ENCODE peak calls at places on chromosomes 7 and 10, in seven cellular contexts. One of them, this sample, is unnamed.

GRCh38 chr7:107002804-107003137 is 41.7 kb upstream of the PRKAR2B start:
- DNase-seq in CD4-positive, alpha-beta T cell: no peak
- DNase-seq in HFFc6: no peak
- DNase-seq in GM20000: no peak
- DNase-seq in type B pancreatic cell: no peak
- DNase-seq in HL-60: no peak
- DNase-seq in colonic mucosa: no peak
- DNase-seq in this sample: no peak

GRCh38 chr10:67385089-67385488 is 310.9 kb downstream of the CTNNA3 start:
- DNase-seq in colonic mucosa: no peak
- DNase-seq in HFFc6: no peak
- DNase-seq in GM20000: no peak
- DNase-seq in HL-60: peak
- DNase-seq in type B pancreatic cell: no peak
- DNase-seq in CD4-positive, alpha-beta T cell: no peak
- DNase-seq in this sample: no peak

GRCh38 chr7:85054306-85054705 is 132.6 kb downstream of the SEMA3D start:
- DNase-seq in GM20000: no peak
- DNase-seq in HL-60: no peak
- DNase-seq in CD4-positive, alpha-beta T cell: no peak
- DNase-seq in HFFc6: no peak
- DNase-seq in type B pancreatic cell: no peak
- DNase-seq in colonic mucosa: no peak
- DNase-seq in this sample: no peak

GRCh38 chr7:91082854-91083495 is 181.3 kb upstream of the FZD1 start:
- DNase-seq in HFFc6: peak
- DNase-seq in CD4-positive, alpha-beta T cell: no peak
- DNase-seq in HL-60: no peak
- DNase-seq in colonic mucosa: no peak
- DNase-seq in type B pancreatic cell: no peak
- DNase-seq in GM20000: peak
- DNase-seq in this sample: no peak

GRCh38 chr7:155593455-155594162 is 47.2 kb upstream of the CNPY1 start:
- DNase-seq in HFFc6: no peak
- DNase-seq in CD4-positive, alpha-beta T cell: no peak
- DNase-seq in type B pancreatic cell: no peak
- DNase-seq in GM20000: no peak
- DNase-seq in colonic mucosa: no peak
- DNase-seq in HL-60: peak
- DNase-seq in this sample: peak

GRCh38 chr10:94622666-94623205 is 60.8 kb upstream of the CYP2C18 start:
- DNase-seq in HL-60: no peak
- DNase-seq in CD4-positive, alpha-beta T cell: no peak
- DNase-seq in GM20000: no peak
- DNase-seq in colonic mucosa: no peak
- DNase-seq in type B pancreatic cell: no peak
- DNase-seq in HFFc6: no peak
- DNase-seq in this sample: no peak

GRCh38 chr10:63542835-63543575 is 21.8 kb downstream of the REEP3 start:
- DNase-seq in HL-60: no peak
- DNase-seq in CD4-positive, alpha-beta T cell: no peak
- DNase-seq in GM20000: no peak
- DNase-seq in type B pancreatic cell: no peak
- DNase-seq in HFFc6: peak
- DNase-seq in colonic mucosa: no peak
- DNase-seq in this sample: no peak

GRCh38 chr10:86265877-86266259 is 100.7 kb downstream of the GRID1 start:
- DNase-seq in HL-60: no peak
- DNase-seq in GM20000: no peak
- DNase-seq in CD4-positive, alpha-beta T cell: no peak
- DNase-seq in HFFc6: no peak
- DNase-seq in colonic mucosa: no peak
- DNase-seq in type B pancreatic cell: peak
- DNase-seq in this sample: peak

GRCh38 chr7:22787936-22788335 is 34.7 kb downstream of the TOMM7 start:
- DNase-seq in GM20000: no peak
- DNase-seq in CD4-positive, alpha-beta T cell: no peak
- DNase-seq in HL-60: no peak
- DNase-seq in colonic mucosa: no peak
- DNase-seq in type B pancreatic cell: no peak
- DNase-seq in HFFc6: no peak
- DNase-seq in this sample: no peak

GRCh38 chr10:90842710-90843109 is 15.1 kb downstream of the HTR7 start:
- DNase-seq in HFFc6: no peak
- DNase-seq in HL-60: no peak
- DNase-seq in type B pancreatic cell: no peak
- DNase-seq in CD4-positive, alpha-beta T cell: no peak
- DNase-seq in colonic mucosa: no peak
- DNase-seq in GM20000: no peak
- DNase-seq in this sample: no peak

GRCh38 chr10:76251773-76252617 is 820.6 kb downstream of the LRMDA start:
- DNase-seq in CD4-positive, alpha-beta T cell: no peak
- DNase-seq in colonic mucosa: peak
- DNase-seq in type B pancreatic cell: no peak
- DNase-seq in GM20000: no peak
- DNase-seq in HFFc6: peak
- DNase-seq in HL-60: no peak
- DNase-seq in this sample: no peak

GRCh38 chr10:71316081-71316785 is 2.8 kb upstream of the SLC29A3 start:
- DNase-seq in HFFc6: no peak
- DNase-seq in CD4-positive, alpha-beta T cell: no peak
- DNase-seq in colonic mucosa: no peak
- DNase-seq in GM20000: no peak
- DNase-seq in type B pancreatic cell: no peak
- DNase-seq in HL-60: peak
- DNase-seq in this sample: no peak

GRCh38 chr10:70169661-70170364 is 501 bp downstream of the SAR1A start:
- DNase-seq in CD4-positive, alpha-beta T cell: no peak
- DNase-seq in HFFc6: no peak
- DNase-seq in type B pancreatic cell: no peak
- DNase-seq in HL-60: no peak
- DNase-seq in colonic mucosa: no peak
- DNase-seq in GM20000: peak
- DNase-seq in this sample: no peak

DNA sequence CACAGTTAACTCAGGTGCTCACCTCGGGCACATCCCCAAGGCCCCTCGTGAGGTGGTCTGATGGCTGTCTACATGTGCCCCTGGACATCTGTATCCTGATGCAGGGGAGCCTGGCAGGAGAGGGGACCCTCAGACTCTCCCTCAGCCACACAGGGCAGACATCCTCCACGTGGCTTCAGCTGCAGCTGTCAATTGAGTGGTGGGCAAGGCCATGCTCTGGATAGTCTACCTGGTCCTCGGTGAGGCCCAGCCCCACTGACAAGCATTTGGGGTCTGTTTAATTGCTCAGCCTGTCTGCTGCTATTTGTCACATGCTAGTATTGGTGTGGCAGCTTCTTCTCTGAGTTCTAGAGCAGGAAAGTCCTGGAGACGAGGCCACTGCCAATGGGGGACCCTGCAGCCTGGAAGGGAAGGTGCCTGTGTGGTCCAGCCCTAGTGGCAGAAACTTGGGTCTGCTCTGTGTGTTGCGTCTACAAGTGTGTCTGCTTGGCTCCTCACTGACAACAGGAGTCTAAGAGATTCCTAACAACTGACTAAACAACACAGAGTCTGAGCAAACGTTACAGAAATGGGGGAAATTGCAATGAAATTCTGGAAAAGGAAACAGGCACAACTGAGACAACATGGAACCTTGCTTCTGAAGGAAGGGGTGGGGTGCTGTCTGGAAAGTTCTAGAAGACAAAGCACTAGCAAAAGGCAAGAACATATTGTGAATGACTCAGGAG is 59.3 kb upstream of the IGFBP3 start:
- DNase-seq in HFFc6: peak
- DNase-seq in type B pancreatic cell: no peak
- DNase-seq in colonic mucosa: peak
- DNase-seq in HL-60: no peak
- DNase-seq in GM20000: no peak
- DNase-seq in CD4-positive, alpha-beta T cell: no peak
- DNase-seq in this sample: peak
- TF ChIP-seq CTCF in HFFc6: peak
- TF ChIP-seq CTCF in type B pancreatic cell: no peak
- TF ChIP-seq CTCF in colonic mucosa: no peak
- TF ChIP-seq CTCF in HL-60: no peak
- TF ChIP-seq CTCF in GM20000: no peak
- TF ChIP-seq CTCF in CD4-positive, alpha-beta T cell: no peak
- TF ChIP-seq CTCF in this sample: no peak

GRCh38 chr10:95909591-95909990 is 1.8 kb downstream of the CC2D2B start:
- DNase-seq in type B pancreatic cell: no peak
- DNase-seq in GM20000: no peak
- DNase-seq in colonic mucosa: no peak
- DNase-seq in HL-60: peak
- DNase-seq in CD4-positive, alpha-beta T cell: no peak
- DNase-seq in HFFc6: no peak
- DNase-seq in this sample: no peak

GRCh38 chr10:95908450-95908849 is 675 bp downstream of the CC2D2B start:
- DNase-seq in HL-60: no peak
- DNase-seq in HFFc6: no peak
- DNase-seq in colonic mucosa: no peak
- DNase-seq in type B pancreatic cell: no peak
- DNase-seq in CD4-positive, alpha-beta T cell: no peak
- DNase-seq in GM20000: no peak
- DNase-seq in this sample: no peak

GRCh38 chr10:95906675-95907453 is 911 bp upstream of the CC2D2B start:
- DNase-seq in CD4-positive, alpha-beta T cell: peak
- DNase-seq in GM20000: peak
- DNase-seq in HL-60: peak
- DNase-seq in HFFc6: peak
- DNase-seq in type B pancreatic cell: no peak
- DNase-seq in colonic mucosa: peak
- DNase-seq in this sample: peak

DNA sequence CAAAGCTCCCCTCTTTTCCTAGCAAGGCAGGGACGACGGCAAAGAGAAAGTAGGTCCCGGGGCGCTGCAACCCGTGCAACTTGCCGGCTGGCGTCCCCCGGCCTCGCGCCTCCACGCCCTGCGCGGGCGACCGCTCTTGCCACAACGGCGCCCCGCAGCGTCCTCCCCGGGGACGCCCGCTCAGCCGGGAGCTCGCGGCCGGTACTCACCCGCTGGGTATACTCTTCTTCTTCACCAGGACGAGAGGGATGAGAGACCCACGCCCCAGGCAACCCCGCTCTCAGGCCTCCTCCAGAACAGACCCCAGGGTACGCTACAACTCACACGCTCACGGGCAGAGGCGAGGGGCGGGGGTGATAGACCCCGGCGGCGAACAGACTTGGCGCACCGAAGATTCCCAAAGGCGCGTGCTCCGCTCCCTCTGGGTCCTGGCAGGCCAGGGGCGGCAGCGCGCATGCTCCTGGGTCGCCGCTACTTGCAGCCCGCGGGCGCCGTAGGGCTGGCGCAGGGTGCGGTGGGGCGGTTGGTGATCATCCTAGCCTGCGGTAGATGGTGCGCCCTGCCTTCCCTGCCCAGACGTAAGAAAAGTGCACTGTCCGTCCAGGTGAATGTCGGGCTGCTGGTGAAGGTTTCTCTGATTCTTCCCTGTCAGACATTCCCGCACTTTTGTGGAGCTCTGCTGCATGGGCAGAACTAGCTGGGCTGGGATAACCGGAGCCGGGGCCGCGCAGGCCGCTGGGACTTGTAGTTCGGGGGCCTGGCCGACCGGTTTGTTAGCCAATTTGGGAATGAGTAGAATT is at the start of gene CC2D2B:
- DNase-seq in CD4-positive, alpha-beta T cell: peak
- DNase-seq in HFFc6: peak
- DNase-seq in GM20000: peak
- DNase-seq in HL-60: peak
- DNase-seq in colonic mucosa: peak
- DNase-seq in type B pancreatic cell: peak
- DNase-seq in this sample: peak
- TF ChIP-seq CTCF in CD4-positive, alpha-beta T cell: no peak
- TF ChIP-seq CTCF in HFFc6: peak
- TF ChIP-seq CTCF in GM20000: no peak
- TF ChIP-seq CTCF in HL-60: no peak
- TF ChIP-seq CTCF in colonic mucosa: no peak
- TF ChIP-seq CTCF in type B pancreatic cell: peak
- TF ChIP-seq CTCF in this sample: no peak

GRCh38 chr10:69092959-69093850 is 5.3 kb downstream of the SRGN start:
- DNase-seq in HL-60: peak
- DNase-seq in colonic mucosa: peak
- DNase-seq in HFFc6: peak
- DNase-seq in type B pancreatic cell: no peak
- DNase-seq in GM20000: peak
- DNase-seq in CD4-positive, alpha-beta T cell: peak
- DNase-seq in this sample: no peak

GRCh38 chr10:69096045-69096444 is 8.1 kb downstream of the SRGN start:
- DNase-seq in colonic mucosa: no peak
- DNase-seq in type B pancreatic cell: no peak
- DNase-seq in CD4-positive, alpha-beta T cell: no peak
- DNase-seq in HL-60: no peak
- DNase-seq in GM20000: no peak
- DNase-seq in HFFc6: no peak
- DNase-seq in this sample: no peak

GRCh38 chr10:69097729-69098128 is 9.8 kb downstream of the SRGN start:
- DNase-seq in type B pancreatic cell: no peak
- DNase-seq in GM20000: no peak
- DNase-seq in colonic mucosa: no peak
- DNase-seq in CD4-positive, alpha-beta T cell: no peak
- DNase-seq in HL-60: no peak
- DNase-seq in HFFc6: no peak
- DNase-seq in this sample: no peak

GRCh38 chr10:69090687-69091450 is 3.0 kb downstream of the SRGN start:
- DNase-seq in CD4-positive, alpha-beta T cell: no peak
- DNase-seq in HL-60: no peak
- DNase-seq in colonic mucosa: no peak
- DNase-seq in type B pancreatic cell: no peak
- DNase-seq in HFFc6: no peak
- DNase-seq in GM20000: no peak
- DNase-seq in this sample: no peak

GRCh38 chr10:69093933-69094332 is 6.0 kb downstream of the SRGN start:
- DNase-seq in HFFc6: peak
- DNase-seq in CD4-positive, alpha-beta T cell: no peak
- DNase-seq in GM20000: no peak
- DNase-seq in type B pancreatic cell: no peak
- DNase-seq in HL-60: no peak
- DNase-seq in colonic mucosa: no peak
- DNase-seq in this sample: no peak
- TF ChIP-seq CTCF in HFFc6: no peak
- TF ChIP-seq CTCF in CD4-positive, alpha-beta T cell: no peak
- TF ChIP-seq CTCF in GM20000: no peak
- TF ChIP-seq CTCF in type B pancreatic cell: no peak
- TF ChIP-seq CTCF in HL-60: no peak
- TF ChIP-seq CTCF in colonic mucosa: no peak
- TF ChIP-seq CTCF in this sample: no peak

DNA sequence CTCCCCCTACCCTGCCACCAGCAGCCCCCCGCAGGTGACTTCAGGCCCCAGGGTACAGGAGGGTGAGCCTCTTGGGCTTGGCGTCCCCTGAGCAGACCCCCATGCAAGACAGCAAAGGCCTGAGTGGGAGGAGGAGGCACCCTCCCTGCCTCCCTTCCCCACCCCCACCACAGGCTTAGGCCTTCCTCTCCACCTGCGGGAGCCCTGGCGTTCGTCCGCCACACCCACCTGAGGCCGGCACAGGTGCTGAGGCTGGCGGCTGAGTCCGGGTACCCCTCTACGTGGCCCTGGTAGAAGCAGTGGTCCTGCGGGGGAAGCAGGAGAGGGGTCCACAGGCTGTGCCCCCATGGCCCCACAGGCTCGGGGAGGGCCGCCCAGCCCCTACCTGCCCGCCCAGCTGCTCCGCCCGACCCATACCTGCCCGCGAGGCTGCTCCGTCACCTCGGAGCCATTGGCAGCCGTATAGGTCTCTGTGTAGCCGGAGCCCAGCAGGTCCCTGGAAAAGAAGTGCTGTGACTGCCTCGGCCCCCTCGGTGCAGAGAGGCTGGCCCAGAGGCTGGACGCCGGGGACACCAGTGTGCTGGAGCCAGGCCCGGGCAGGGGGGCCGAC is 3.0 kb downstream of the ADAM8 start:
- DNase-seq in GM20000: no peak
- DNase-seq in HL-60: no peak
- DNase-seq in type B pancreatic cell: no peak
- DNase-seq in colonic mucosa: no peak
- DNase-seq in CD4-positive, alpha-beta T cell: no peak
- DNase-seq in HFFc6: no peak
- DNase-seq in this sample: no peak
- TF ChIP-seq CTCF in GM20000: no peak
- TF ChIP-seq CTCF in HL-60: no peak
- TF ChIP-seq CTCF in type B pancreatic cell: no peak
- TF ChIP-seq CTCF in colonic mucosa: no peak
- TF ChIP-seq CTCF in CD4-positive, alpha-beta T cell: no peak
- TF ChIP-seq CTCF in HFFc6: no peak
- TF ChIP-seq CTCF in this sample: no peak

This sample was measured in coronary artery.